ENCODE peak calls at places on chromosomes 11 and 22, in five cellular contexts. One of them, this sample, is unnamed.

GRCh38 chr11:122421684-122422083 is 233.8 kb upstream of the UBASH3B start:
- DNase-seq in H9: no peak
- DNase-seq in tibial nerve: no peak
- DNase-seq in cardiac fibroblast: no peak
- DNase-seq in kidney: no peak
- DNase-seq in this sample: no peak

GRCh38 chr11:115709297-115709696 is 205.1 kb upstream of the CADM1 start:
- DNase-seq in H9: no peak
- DNase-seq in tibial nerve: no peak
- DNase-seq in cardiac fibroblast: no peak
- DNase-seq in kidney: no peak
- DNase-seq in this sample: no peak

GRCh38 chr11:69999721-70000120 is 78.4 kb upstream of the ANO1 start:
- DNase-seq in H9: peak
- DNase-seq in tibial nerve: no peak
- DNase-seq in cardiac fibroblast: peak
- DNase-seq in kidney: no peak
- DNase-seq in this sample: no peak

GRCh38 chr11:76419896-76420295 is 24.9 kb upstream of the EMSY start:
- DNase-seq in H9: peak
- DNase-seq in tibial nerve: no peak
- DNase-seq in cardiac fibroblast: peak
- DNase-seq in kidney: no peak
- DNase-seq in this sample: no peak

GRCh38 chr11:113505541-113506375 is 30.6 kb upstream of the DRD2 start:
- DNase-seq in H9: peak
- DNase-seq in tibial nerve: peak
- DNase-seq in cardiac fibroblast: peak
- DNase-seq in kidney: no peak
- DNase-seq in this sample: no peak

GRCh38 chr11:42253156-42253555 is 793.7 kb upstream of the LRRC4C start:
- DNase-seq in H9: no peak
- DNase-seq in tibial nerve: no peak
- DNase-seq in cardiac fibroblast: no peak
- DNase-seq in kidney: no peak
- DNase-seq in this sample: no peak

GRCh38 chr11:132504501-132505041 is 1027.7 kb downstream of the OPCML start:
- DNase-seq in H9: peak
- DNase-seq in tibial nerve: no peak
- DNase-seq in cardiac fibroblast: no peak
- DNase-seq in kidney: no peak
- DNase-seq in this sample: no peak

GRCh38 chr22:48902001-48902869 is 925.4 kb downstream of the BRD1 start:
- DNase-seq in H9: peak
- DNase-seq in tibial nerve: no peak
- DNase-seq in cardiac fibroblast: no peak
- DNase-seq in kidney: no peak
- DNase-seq in this sample: no peak

GRCh38 chr22:32900856-32901255 is 99.4 kb downstream of the TIMP3 start:
- DNase-seq in H9: no peak
- DNase-seq in tibial nerve: no peak
- DNase-seq in cardiac fibroblast: no peak
- DNase-seq in kidney: no peak
- DNase-seq in this sample: no peak

GRCh38 chr11:33542921-33543320 is 157.7 kb downstream of the C11orf91 start:
- DNase-seq in H9: peak
- DNase-seq in tibial nerve: peak
- DNase-seq in cardiac fibroblast: peak
- DNase-seq in kidney: no peak
- DNase-seq in this sample: no peak

GRCh38 chr11:47003180-47003877 is 66.8 kb downstream of the CSTPP1 start:
- DNase-seq in H9: no peak
- DNase-seq in tibial nerve: no peak
- DNase-seq in cardiac fibroblast: no peak
- DNase-seq in kidney: no peak
- DNase-seq in this sample: no peak

GRCh38 chr11:2314525-2315394 is 12.9 kb downstream of the TSPAN32 start:
- DNase-seq in H9: no peak
- DNase-seq in tibial nerve: peak
- DNase-seq in cardiac fibroblast: peak
- DNase-seq in kidney: peak
- DNase-seq in this sample: no peak

GRCh38 chr11:102225689-102226562 is 91.4 kb upstream of the BIRC3 start:
- DNase-seq in H9: no peak
- DNase-seq in tibial nerve: no peak
- DNase-seq in cardiac fibroblast: peak
- DNase-seq in kidney: no peak
- DNase-seq in this sample: no peak

GRCh38 chr11:97996762-97997161 is 1024.0 kb upstream of the CNTN5 start:
- DNase-seq in H9: no peak
- DNase-seq in tibial nerve: no peak
- DNase-seq in cardiac fibroblast: no peak
- DNase-seq in kidney: no peak
- DNase-seq in this sample: no peak

GRCh38 chr22:38949889-38950405 is 7.5 kb upstream of the APOBEC3A start:
- DNase-seq in H9: no peak
- DNase-seq in tibial nerve: no peak
- DNase-seq in cardiac fibroblast: no peak
- DNase-seq in kidney: peak
- DNase-seq in this sample: no peak

GRCh38 chr11:11884774-11885481 is 43.2 kb downstream of the USP47 start:
- DNase-seq in H9: no peak
- DNase-seq in tibial nerve: no peak
- DNase-seq in cardiac fibroblast: no peak
- DNase-seq in kidney: no peak
- DNase-seq in this sample: no peak

GRCh38 chr22:30270841-30271240 is 4.2 kb upstream of the OSM start:
- DNase-seq in H9: no peak
- DNase-seq in tibial nerve: no peak
- DNase-seq in cardiac fibroblast: peak
- DNase-seq in kidney: peak
- DNase-seq in this sample: no peak

GRCh38 chr11:2837096-2837601 is 48.4 kb downstream of the CDKN1C start:
- DNase-seq in H9: peak
- DNase-seq in tibial nerve: peak
- DNase-seq in cardiac fibroblast: peak
- DNase-seq in kidney: peak
- DNase-seq in this sample: no peak

GRCh38 chr11:86115542-86116385 is 46.9 kb upstream of the PICALM start:
- DNase-seq in H9: no peak
- DNase-seq in tibial nerve: no peak
- DNase-seq in cardiac fibroblast: peak
- DNase-seq in kidney: no peak
- DNase-seq in this sample: no peak

GRCh38 chr22:36332623-36333331 is 55.0 kb downstream of the MYH9 start:
- DNase-seq in H9: no peak
- DNase-seq in tibial nerve: no peak
- DNase-seq in cardiac fibroblast: peak
- DNase-seq in kidney: no peak
- DNase-seq in this sample: no peak

GRCh38 chr11:74611369-74611861 is 19.0 kb downstream of the POLD3 start:
- DNase-seq in H9: no peak
- DNase-seq in tibial nerve: no peak
- DNase-seq in cardiac fibroblast: peak
- DNase-seq in kidney: no peak
- DNase-seq in this sample: no peak

GRCh38 chr11:101019870-101020269 is 109.7 kb downstream of the PGR start:
- DNase-seq in H9: no peak
- DNase-seq in tibial nerve: no peak
- DNase-seq in cardiac fibroblast: no peak
- DNase-seq in kidney: no peak
- DNase-seq in this sample: no peak

GRCh38 chr11:110469101-110469500 is 39.4 kb downstream of the FDX1 start:
- DNase-seq in H9: no peak
- DNase-seq in tibial nerve: no peak
- DNase-seq in cardiac fibroblast: no peak
- DNase-seq in kidney: no peak
- DNase-seq in this sample: no peak

GRCh38 chr22:19879651-19879995 is 24.9 kb upstream of the GNB1L start:
- DNase-seq in H9: peak
- DNase-seq in tibial nerve: peak
- DNase-seq in cardiac fibroblast: no peak
- DNase-seq in kidney: peak
- DNase-seq in this sample: no peak

GRCh38 chr11:103433380-103433779 is 324.2 kb downstream of the DYNC2H1 start:
- DNase-seq in H9: no peak
- DNase-seq in tibial nerve: no peak
- DNase-seq in cardiac fibroblast: peak
- DNase-seq in kidney: no peak
- DNase-seq in this sample: no peak
- TF ChIP-seq CTCF in H9: no peak
- TF ChIP-seq CTCF in tibial nerve: no peak
- TF ChIP-seq CTCF in cardiac fibroblast: no peak
- TF ChIP-seq CTCF in kidney: no peak
- TF ChIP-seq CTCF in this sample: no peak

DNA sequence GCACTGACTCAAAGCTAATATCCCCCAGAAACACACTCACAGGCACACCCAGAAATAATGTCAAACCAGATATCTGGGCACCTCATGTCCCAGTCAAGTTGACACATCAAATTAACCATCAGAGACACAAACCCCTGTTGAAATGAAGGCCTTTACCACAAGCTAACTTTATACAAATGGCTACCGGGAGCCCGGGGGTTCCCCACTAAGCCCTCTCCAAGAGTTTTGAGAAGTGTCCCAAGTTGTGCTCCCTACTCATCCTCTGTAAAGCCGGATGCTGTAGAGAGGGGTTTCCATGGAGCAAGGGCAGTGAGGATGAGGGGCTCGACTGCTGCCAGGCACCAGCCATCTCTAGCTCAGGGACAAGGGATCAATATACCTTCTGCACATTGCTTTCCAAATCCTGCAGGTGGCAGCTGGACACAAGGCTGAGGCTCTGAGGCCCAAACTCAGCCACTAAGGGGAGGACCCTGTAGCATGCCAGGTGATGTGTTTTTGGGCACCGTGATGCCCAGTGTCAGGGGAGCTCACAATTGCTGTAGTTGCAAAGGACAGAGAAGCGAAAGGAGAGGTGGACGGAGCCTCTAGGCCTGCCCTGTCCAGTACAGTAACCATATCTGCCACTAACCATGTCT is 145.7 kb downstream of the TTC17 start:
- DNase-seq in H9: peak
- DNase-seq in tibial nerve: no peak
- DNase-seq in cardiac fibroblast: peak
- DNase-seq in kidney: no peak
- DNase-seq in this sample: peak
- TF ChIP-seq CTCF in H9: peak
- TF ChIP-seq CTCF in tibial nerve: no peak
- TF ChIP-seq CTCF in cardiac fibroblast: peak
- TF ChIP-seq CTCF in kidney: peak
- TF ChIP-seq CTCF in this sample: peak

GRCh38 chr11:61715877-61716276 is 35.7 kb downstream of the DAGLA start:
- DNase-seq in H9: no peak
- DNase-seq in tibial nerve: no peak
- DNase-seq in cardiac fibroblast: no peak
- DNase-seq in kidney: no peak
- DNase-seq in this sample: no peak

GRCh38 chr11:61718046-61718531 is 34.3 kb upstream of the MYRF start:
- DNase-seq in H9: no peak
- DNase-seq in tibial nerve: no peak
- DNase-seq in cardiac fibroblast: no peak
- DNase-seq in kidney: no peak
- DNase-seq in this sample: no peak

GRCh38 chr11:61716478-61717285 is 35.8 kb upstream of the MYRF start:
- DNase-seq in H9: no peak
- DNase-seq in tibial nerve: no peak
- DNase-seq in cardiac fibroblast: no peak
- DNase-seq in kidney: no peak
- DNase-seq in this sample: no peak

GRCh38 chr11:61718613-61719302 is 33.7 kb upstream of the MYRF start:
- DNase-seq in H9: peak
- DNase-seq in tibial nerve: no peak
- DNase-seq in cardiac fibroblast: peak
- DNase-seq in kidney: no peak
- DNase-seq in this sample: no peak

DNA sequence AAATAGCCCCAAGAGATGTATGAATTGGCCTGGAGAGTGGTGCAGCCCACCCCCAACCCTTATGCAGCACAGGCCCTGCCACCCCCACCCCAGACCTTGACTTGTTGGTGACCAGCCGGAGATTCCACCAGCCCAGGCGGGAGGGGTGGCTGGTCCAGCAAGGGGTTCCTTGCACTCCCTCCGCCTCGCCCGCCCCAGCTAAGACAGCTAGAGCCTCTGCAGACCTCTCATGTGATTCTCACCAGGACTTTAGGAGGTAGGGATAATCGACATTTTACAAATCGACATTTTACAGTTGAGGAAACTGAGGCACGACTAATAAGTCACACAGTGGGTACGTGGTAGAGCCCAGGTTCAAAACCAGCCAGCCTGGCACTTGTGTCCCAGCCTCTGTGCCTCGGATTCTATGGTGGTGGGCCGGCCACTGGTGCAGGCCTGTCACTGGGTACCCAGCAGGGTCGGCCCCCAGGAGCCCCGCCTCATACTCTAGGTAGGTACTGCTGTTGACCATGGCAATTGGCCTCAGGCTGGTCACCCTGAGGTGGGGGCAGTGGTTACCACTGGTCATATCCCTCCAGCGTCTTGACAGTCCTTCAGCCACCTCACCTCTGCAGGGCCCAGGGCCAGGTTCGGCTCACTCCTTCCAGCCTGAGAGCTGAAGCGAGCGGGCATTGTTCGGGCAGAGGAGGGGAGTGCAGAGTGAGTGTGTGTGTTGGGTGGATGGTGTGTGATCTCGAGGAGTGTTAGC is 35.0 kb upstream of the MYRF start:
- DNase-seq in H9: no peak
- DNase-seq in tibial nerve: no peak
- DNase-seq in cardiac fibroblast: no peak
- DNase-seq in kidney: no peak
- DNase-seq in this sample: no peak
- TF ChIP-seq CTCF in H9: no peak
- TF ChIP-seq CTCF in tibial nerve: no peak
- TF ChIP-seq CTCF in cardiac fibroblast: no peak
- TF ChIP-seq CTCF in kidney: no peak
- TF ChIP-seq CTCF in this sample: no peak

DNA sequence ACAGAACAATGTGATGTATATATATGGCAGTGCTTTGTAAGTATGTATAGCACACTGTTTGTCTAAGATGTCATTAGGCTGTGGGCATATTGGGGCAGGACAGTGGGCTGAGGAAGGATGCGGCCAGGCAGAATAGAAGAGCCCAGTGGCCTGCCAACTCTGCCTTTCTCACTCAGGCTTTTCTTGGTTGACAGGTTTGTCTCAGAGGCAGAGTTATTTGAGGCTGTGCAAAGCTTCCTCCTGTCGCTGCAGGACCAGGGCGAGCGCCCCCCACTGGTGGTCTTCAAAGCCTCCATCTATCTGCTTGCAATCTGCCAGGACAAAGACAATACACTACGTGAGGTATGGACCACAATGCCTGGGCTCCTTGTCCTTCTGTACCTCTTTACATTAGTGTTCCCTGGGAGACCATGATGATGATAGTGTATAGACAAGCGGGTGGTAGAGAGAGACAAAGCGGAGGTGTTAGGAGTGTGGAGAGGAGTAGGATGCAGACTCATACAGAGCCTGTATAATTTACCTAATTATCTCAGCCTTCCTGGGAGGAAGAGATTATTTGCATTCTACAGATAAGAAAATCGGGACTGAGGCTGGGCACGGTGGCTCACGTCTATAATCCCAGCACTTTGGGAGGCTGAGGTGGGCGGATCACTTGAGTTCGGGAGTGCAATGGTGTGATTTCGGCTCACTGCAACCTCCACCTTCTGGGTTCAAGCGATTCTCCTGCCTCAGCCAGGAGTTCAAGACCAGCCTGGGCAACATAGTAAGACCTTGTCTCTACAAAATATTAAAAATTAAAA is 37.3 kb upstream of the CCDC134 start:
- DNase-seq in H9: peak
- DNase-seq in tibial nerve: no peak
- DNase-seq in cardiac fibroblast: peak
- DNase-seq in kidney: no peak
- DNase-seq in this sample: no peak
- TF ChIP-seq CTCF in H9: peak
- TF ChIP-seq CTCF in tibial nerve: no peak
- TF ChIP-seq CTCF in cardiac fibroblast: peak
- TF ChIP-seq CTCF in kidney: peak
- TF ChIP-seq CTCF in this sample: peak

This sample was measured in D721Med.